ENCODE peak calls at places on chromosomes 5 and 9, in ten cellular contexts. Z is activated naive CD8-positive, alpha-beta T cell treated with anti-CD3 and anti-CD28 coated beads for 36 hours; Q is GM12892; F is IMR-90; N is caudate nucleus; A is stimulated activated CD4-positive, alpha-beta T cell treated with anti-CD3 and anti-CD28 coated beads, Interleukin-15, amount 100 ng/mL, for 1 hour; U is HuH-7; H is stomach; R is stimulated activated CD8-positive, alpha-beta memory T cell treated with anti-CD3 and anti-CD28 coated beads, Interleukin-15, amount 100 ng/mL, for 48 hours; D is T-helper 1 cell. W is an unnamed sample.

GRCh38 chr9:100498592-100498991 is 25.6 kb downstream of the TMEFF1 start:
- DNase-seq in Z (no peak), Q (no peak), F (peak), N (no peak), A (no peak), U (no peak), H (no peak), R (no peak), D (no peak), W (peak)

GRCh38 chr5:140575309-140575708 is 10.7 kb downstream of the SLC35A4 start:
- DNase-seq in Z (no peak), Q (no peak), F (peak), N (no peak), A (no peak), U (peak), H (peak), R (no peak), D (no peak), W (peak)

GRCh38 chr9:96618209-96619108 is 1.2 kb downstream of the CDC14B start:
- DNase-seq in Z (peak), Q (no peak), F (peak), N (peak), A (peak), U (peak), H (peak), R (no peak), D (peak), W (peak)

GRCh38 chr5:73454379-73455036 is 5.9 kb upstream of the FOXD1 start:
- DNase-seq in Z (no peak), Q (no peak), F (peak), N (no peak), A (no peak), U (peak), H (peak), R (no peak), D (no peak), W (peak)

GRCh38 chr9:92122792-92123191 is 7.6 kb upstream of the SPTLC1 start:
- DNase-seq in Z (no peak), Q (no peak), F (no peak), N (no peak), A (no peak), U (no peak), H (no peak), R (no peak), D (no peak), W (no peak)

GRCh38 chr5:151078490-151079262 is 2.2 kb downstream of the TNIP1 start:
- DNase-seq in Z (peak), Q (peak), F (no peak), N (no peak), A (peak), U (no peak), H (no peak), R (peak), D (peak), W (no peak)

GRCh38 chr9:16585571-16585970 is 284.9 kb downstream of the BNC2 start:
- DNase-seq in Z (no peak), Q (no peak), F (no peak), N (no peak), A (no peak), U (no peak), H (no peak), R (no peak), D (no peak), W (no peak)

GRCh38 chr5:9513825-9514224 is 32.0 kb downstream of the SEMA5A start:
- DNase-seq in Z (no peak), Q (no peak), F (peak), N (no peak), A (no peak), U (no peak), H (no peak), R (no peak), D (no peak), W (no peak)

W was measured in SHP77.